ENCODE peak calls at places on chromosomes 16 and 17, in ten cellular contexts. One of them, this sample, is unnamed. For H3K4me1 and H3K27me3, the result is how much of the 10 kb centered on the place peaks cover.

GRCh38 chr17:16930571-16931317 is 41.2 kb downstream of the TNFRSF13B start:
- DNase-seq in CD8-positive, alpha-beta memory T cell: no peak
- DNase-seq in tibial nerve: no peak
- DNase-seq in neuronal stem cell: no peak
- DNase-seq in left ventricle myocardium inferior: peak
- DNase-seq in heart left ventricle: no peak
- DNase-seq in suprapubic skin: peak
- DNase-seq in PC-9: no peak
- DNase-seq in lung: no peak
- DNase-seq in tibial artery: no peak
- DNase-seq in this sample: no peak

GRCh38 chr16:51641191-51641765 is 490.2 kb upstream of the SALL1 start:
- DNase-seq in tibial artery: no peak
- DNase-seq in suprapubic skin: no peak
- DNase-seq in PC-9: no peak
- DNase-seq in heart left ventricle: no peak
- DNase-seq in neuronal stem cell: no peak
- DNase-seq in lung: no peak
- DNase-seq in CD8-positive, alpha-beta memory T cell: no peak
- DNase-seq in tibial nerve: no peak
- DNase-seq in left ventricle myocardium inferior: no peak
- DNase-seq in this sample: no peak

GRCh38 chr16:48158296-48158695 is 2.5 kb upstream of the ABCC12 start:
- DNase-seq in left ventricle myocardium inferior: no peak
- DNase-seq in neuronal stem cell: no peak
- DNase-seq in PC-9: peak
- DNase-seq in tibial nerve: no peak
- DNase-seq in tibial artery: no peak
- DNase-seq in CD8-positive, alpha-beta memory T cell: no peak
- DNase-seq in suprapubic skin: no peak
- DNase-seq in heart left ventricle: no peak
- DNase-seq in lung: no peak
- DNase-seq in this sample: no peak

GRCh38 chr16:66026211-66026610 is 340.3 kb upstream of the CDH5 start:
- DNase-seq in neuronal stem cell: no peak
- DNase-seq in CD8-positive, alpha-beta memory T cell: no peak
- DNase-seq in left ventricle myocardium inferior: no peak
- DNase-seq in suprapubic skin: no peak
- DNase-seq in PC-9: no peak
- DNase-seq in lung: no peak
- DNase-seq in tibial nerve: no peak
- DNase-seq in tibial artery: no peak
- DNase-seq in heart left ventricle: no peak
- DNase-seq in this sample: no peak

GRCh38 chr16:81778861-81779539 is at the start of gene PLCG2:
- DNase-seq in left ventricle myocardium inferior: peak
- DNase-seq in suprapubic skin: peak
- DNase-seq in heart left ventricle: peak
- DNase-seq in PC-9: peak
- DNase-seq in CD8-positive, alpha-beta memory T cell: peak
- DNase-seq in neuronal stem cell: peak
- DNase-seq in tibial nerve: peak
- DNase-seq in tibial artery: peak
- DNase-seq in lung: peak
- DNase-seq in this sample: peak

GRCh38 chr16:19167710-19168172 is 299 bp upstream of the SYT17 start:
- DNase-seq in PC-9: peak
- DNase-seq in left ventricle myocardium inferior: peak
- DNase-seq in suprapubic skin: peak
- DNase-seq in tibial artery: peak
- DNase-seq in heart left ventricle: peak
- DNase-seq in neuronal stem cell: peak
- DNase-seq in CD8-positive, alpha-beta memory T cell: no peak
- DNase-seq in tibial nerve: no peak
- DNase-seq in lung: peak
- DNase-seq in this sample: peak

GRCh38 chr17:66495035-66495434 is 192.6 kb downstream of the PRKCA start:
- DNase-seq in heart left ventricle: no peak
- DNase-seq in suprapubic skin: no peak
- DNase-seq in lung: no peak
- DNase-seq in tibial artery: no peak
- DNase-seq in left ventricle myocardium inferior: no peak
- DNase-seq in neuronal stem cell: no peak
- DNase-seq in PC-9: no peak
- DNase-seq in tibial nerve: no peak
- DNase-seq in CD8-positive, alpha-beta memory T cell: no peak
- DNase-seq in this sample: no peak

GRCh38 chr16:66845080-66845410 is 831 bp downstream of the CA7 start:
- DNase-seq in left ventricle myocardium inferior: no peak
- DNase-seq in suprapubic skin: no peak
- DNase-seq in CD8-positive, alpha-beta memory T cell: no peak
- DNase-seq in lung: no peak
- DNase-seq in PC-9: no peak
- DNase-seq in heart left ventricle: no peak
- DNase-seq in tibial nerve: no peak
- DNase-seq in tibial artery: no peak
- DNase-seq in neuronal stem cell: no peak
- DNase-seq in this sample: no peak

GRCh38 chr17:19904924-19905323 is 37.2 kb upstream of the ULK2 start:
- DNase-seq in neuronal stem cell: no peak
- DNase-seq in suprapubic skin: no peak
- DNase-seq in CD8-positive, alpha-beta memory T cell: no peak
- DNase-seq in PC-9: no peak
- DNase-seq in tibial nerve: peak
- DNase-seq in heart left ventricle: peak
- DNase-seq in lung: no peak
- DNase-seq in left ventricle myocardium inferior: peak
- DNase-seq in tibial artery: peak
- DNase-seq in this sample: peak

DNA sequence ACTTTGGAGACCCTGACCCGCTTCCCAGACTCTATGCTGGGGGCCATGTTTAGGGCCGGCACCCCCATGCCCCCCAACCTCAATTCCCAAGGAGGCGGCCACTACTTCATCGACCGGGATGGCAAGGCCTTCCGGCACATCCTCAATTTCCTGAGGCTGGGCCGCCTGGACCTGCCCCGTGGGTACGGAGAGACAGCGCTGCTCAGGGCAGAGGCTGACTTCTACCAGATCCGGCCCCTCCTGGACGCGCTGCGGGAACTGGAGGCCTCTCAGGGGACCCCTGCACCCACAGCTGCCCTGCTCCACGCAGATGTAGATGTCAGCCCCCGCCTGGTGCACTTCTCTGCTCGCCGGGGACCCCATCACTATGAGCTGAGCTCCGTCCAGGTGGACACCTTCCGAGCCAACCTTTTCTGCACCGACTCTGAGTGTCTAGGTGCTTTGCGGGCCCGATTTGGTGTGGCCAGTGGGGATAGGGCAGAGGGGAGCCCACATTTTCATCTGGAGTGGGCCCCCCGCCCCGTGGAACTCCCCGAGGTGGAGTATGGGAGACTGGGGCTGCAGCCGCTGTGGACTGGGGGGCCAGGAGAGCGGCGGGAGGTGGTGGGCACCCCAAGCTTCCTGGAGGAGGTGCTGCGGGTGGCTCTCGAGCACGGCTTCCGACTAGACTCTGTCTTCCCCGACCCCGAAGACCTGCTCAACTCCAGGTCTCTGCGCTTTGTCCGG is 1.1 kb downstream of the KCTD11 start:
- DNase-seq in tibial nerve: no peak
- DNase-seq in neuronal stem cell: no peak
- DNase-seq in heart left ventricle: peak
- DNase-seq in left ventricle myocardium inferior: no peak
- DNase-seq in suprapubic skin: peak
- DNase-seq in PC-9: no peak
- DNase-seq in CD8-positive, alpha-beta memory T cell: no peak
- DNase-seq in tibial artery: no peak
- DNase-seq in lung: no peak
- DNase-seq in this sample: no peak
- H3K4me1 ChIP-seq in tibial nerve: under half
- H3K4me1 ChIP-seq in neuronal stem cell: under half
- H3K4me1 ChIP-seq in heart left ventricle: half or more
- H3K4me1 ChIP-seq in left ventricle myocardium inferior: half or more
- H3K4me1 ChIP-seq in suprapubic skin: half or more
- H3K4me1 ChIP-seq in PC-9: under half
- H3K4me1 ChIP-seq in CD8-positive, alpha-beta memory T cell: under half
- H3K4me1 ChIP-seq in tibial artery: under half
- H3K4me1 ChIP-seq in lung: under half
- H3K4me1 ChIP-seq in this sample: under half

GRCh38 chr17:79830763-79831366 is 8.4 kb downstream of the CBX4 start:
- DNase-seq in suprapubic skin: no peak
- DNase-seq in CD8-positive, alpha-beta memory T cell: no peak
- DNase-seq in PC-9: no peak
- DNase-seq in tibial artery: no peak
- DNase-seq in neuronal stem cell: no peak
- DNase-seq in lung: no peak
- DNase-seq in left ventricle myocardium inferior: no peak
- DNase-seq in heart left ventricle: no peak
- DNase-seq in tibial nerve: no peak
- DNase-seq in this sample: no peak

GRCh38 chr17:79832211-79833109 is 6.8 kb downstream of the CBX4 start:
- DNase-seq in heart left ventricle: peak
- DNase-seq in neuronal stem cell: no peak
- DNase-seq in lung: no peak
- DNase-seq in PC-9: peak
- DNase-seq in tibial artery: no peak
- DNase-seq in tibial nerve: no peak
- DNase-seq in suprapubic skin: no peak
- DNase-seq in CD8-positive, alpha-beta memory T cell: no peak
- DNase-seq in left ventricle myocardium inferior: peak
- DNase-seq in this sample: no peak

GRCh38 chr17:79830303-79830702 is 8.9 kb downstream of the CBX4 start:
- DNase-seq in suprapubic skin: no peak
- DNase-seq in tibial nerve: no peak
- DNase-seq in left ventricle myocardium inferior: no peak
- DNase-seq in neuronal stem cell: no peak
- DNase-seq in tibial artery: no peak
- DNase-seq in CD8-positive, alpha-beta memory T cell: no peak
- DNase-seq in PC-9: no peak
- DNase-seq in heart left ventricle: no peak
- DNase-seq in lung: no peak
- DNase-seq in this sample: no peak

GRCh38 chr17:79833110-79833450 is 6.2 kb downstream of the CBX4 start:
- DNase-seq in left ventricle myocardium inferior: no peak
- DNase-seq in PC-9: no peak
- DNase-seq in tibial nerve: no peak
- DNase-seq in heart left ventricle: no peak
- DNase-seq in neuronal stem cell: no peak
- DNase-seq in CD8-positive, alpha-beta memory T cell: no peak
- DNase-seq in lung: no peak
- DNase-seq in suprapubic skin: no peak
- DNase-seq in tibial artery: no peak
- DNase-seq in this sample: no peak

GRCh38 chr17:79831367-79832210 is 7.7 kb downstream of the CBX4 start:
- DNase-seq in tibial nerve: peak
- DNase-seq in neuronal stem cell: no peak
- DNase-seq in left ventricle myocardium inferior: peak
- DNase-seq in lung: peak
- DNase-seq in tibial artery: peak
- DNase-seq in PC-9: no peak
- DNase-seq in heart left ventricle: peak
- DNase-seq in suprapubic skin: no peak
- DNase-seq in CD8-positive, alpha-beta memory T cell: no peak
- DNase-seq in this sample: peak
- H3K27me3 ChIP-seq in tibial nerve: under half
- H3K27me3 ChIP-seq in neuronal stem cell: under half
- H3K27me3 ChIP-seq in left ventricle myocardium inferior: under half
- H3K27me3 ChIP-seq in lung: under half
- H3K27me3 ChIP-seq in tibial artery: under half
- H3K27me3 ChIP-seq in PC-9: under half
- H3K27me3 ChIP-seq in heart left ventricle: under half
- H3K27me3 ChIP-seq in suprapubic skin: under half
- H3K27me3 ChIP-seq in CD8-positive, alpha-beta memory T cell: under half
- H3K27me3 ChIP-seq in this sample: under half

GRCh38 chr17:59346876-59347407 is 15.5 kb downstream of the YPEL2 start:
- DNase-seq in tibial artery: no peak
- DNase-seq in CD8-positive, alpha-beta memory T cell: no peak
- DNase-seq in heart left ventricle: no peak
- DNase-seq in suprapubic skin: no peak
- DNase-seq in neuronal stem cell: no peak
- DNase-seq in left ventricle myocardium inferior: no peak
- DNase-seq in tibial nerve: no peak
- DNase-seq in PC-9: no peak
- DNase-seq in lung: no peak
- DNase-seq in this sample: no peak
- H3K4me1 ChIP-seq in tibial artery: under half
- H3K4me1 ChIP-seq in CD8-positive, alpha-beta memory T cell: under half
- H3K4me1 ChIP-seq in heart left ventricle: half or more
- H3K4me1 ChIP-seq in suprapubic skin: under half
- H3K4me1 ChIP-seq in neuronal stem cell: under half
- H3K4me1 ChIP-seq in left ventricle myocardium inferior: half or more
- H3K4me1 ChIP-seq in tibial nerve: under half
- H3K4me1 ChIP-seq in PC-9: under half
- H3K4me1 ChIP-seq in lung: under half
- H3K4me1 ChIP-seq in this sample: under half

DNA sequence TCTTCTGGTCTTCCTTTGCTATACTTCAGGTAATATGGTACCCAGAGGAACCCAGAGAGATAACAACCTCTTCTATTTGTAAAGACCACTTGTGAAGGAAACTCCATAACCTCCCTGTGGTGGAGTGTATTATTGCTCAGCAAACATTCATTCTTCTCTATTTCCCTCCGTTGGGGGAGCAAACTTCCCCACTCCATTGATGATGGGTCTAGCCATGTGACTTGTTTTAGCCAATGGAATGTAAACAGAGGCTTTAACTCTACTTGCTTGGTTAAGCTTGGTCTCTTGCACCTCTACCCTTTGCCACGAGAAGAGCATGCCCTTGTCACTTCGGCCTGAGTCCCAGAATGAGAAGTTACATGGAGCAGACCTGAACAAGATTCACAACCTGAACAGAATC is 30.0 kb upstream of the SKAP1 start:
- DNase-seq in tibial nerve: no peak
- DNase-seq in suprapubic skin: no peak
- DNase-seq in lung: no peak
- DNase-seq in heart left ventricle: no peak
- DNase-seq in neuronal stem cell: no peak
- DNase-seq in PC-9: no peak
- DNase-seq in left ventricle myocardium inferior: no peak
- DNase-seq in tibial artery: no peak
- DNase-seq in CD8-positive, alpha-beta memory T cell: no peak
- DNase-seq in this sample: no peak
- H3K27me3 ChIP-seq in tibial nerve: under half
- H3K27me3 ChIP-seq in suprapubic skin: under half
- H3K27me3 ChIP-seq in lung: under half
- H3K27me3 ChIP-seq in heart left ventricle: under half
- H3K27me3 ChIP-seq in neuronal stem cell: under half
- H3K27me3 ChIP-seq in PC-9: under half
- H3K27me3 ChIP-seq in left ventricle myocardium inferior: half or more
- H3K27me3 ChIP-seq in tibial artery: half or more
- H3K27me3 ChIP-seq in CD8-positive, alpha-beta memory T cell: under half
- H3K27me3 ChIP-seq in this sample: under half

This sample was measured in aorta.